ENCODE peak calls at places on chromosomes 13 and 19, in eight cellular contexts. F, N, D, E, H, L, B and R are unnamed samples.

GRCh38 chr13:27928353-27928804 is 8.6 kb downstream of the PDX1 start:
- DNase-seq in F (no peak), N (no peak), D (no peak), E (no peak), H (no peak), L (no peak), B (no peak), R (no peak)

GRCh38 chr19:29247912-29248311 is 35.0 kb upstream of the UQCRFS1 start:
- DNase-seq in F (no peak), N (no peak), D (no peak), E (no peak), H (no peak), L (no peak), B (no peak), R (no peak)

GRCh38 chr19:8320564-8321066 is 560 bp downstream of the NDUFA7 start:
- DNase-seq in F (no peak), N (no peak), D (no peak), E (no peak), H (peak), L (no peak), B (no peak), R (no peak)

GRCh38 chr19:47057328-47057727 is 8.9 kb upstream of the TMEM160 start:
- DNase-seq in F (no peak), N (no peak), D (no peak), E (no peak), H (no peak), L (no peak), B (no peak), R (peak)

GRCh38 chr13:106623799-106624198 is 55.9 kb upstream of the ARGLU1 start:
- DNase-seq in F (no peak), N (no peak), D (no peak), E (no peak), H (no peak), L (no peak), B (no peak), R (no peak)

GRCh38 chr13:41751734-41752445 is 209.0 kb downstream of the VWA8 start:
- DNase-seq in F (no peak), N (no peak), D (no peak), E (no peak), H (no peak), L (no peak), B (no peak), R (no peak)

GRCh38 chr13:95535243-95535642 is 17.3 kb upstream of the CLDN10 start:
- DNase-seq in F (no peak), N (no peak), D (no peak), E (peak), H (peak), L (no peak), B (no peak), R (peak)

GRCh38 chr19:13044160-13044853 is 49.0 kb downstream of the NFIX start:
- DNase-seq in F (no peak), N (no peak), D (peak), E (no peak), H (no peak), L (no peak), B (no peak), R (peak)

GRCh38 chr19:49056101-49056901 is 1.2 kb downstream of the CGB7 start:
- DNase-seq in F (peak), N (peak), D (peak), E (peak), H (peak), L (peak), B (peak), R (peak)

GRCh38 chr19:55476100-55476775 is at the start of gene ZNF628:
- DNase-seq in F (peak), N (peak), D (peak), E (peak), H (peak), L (peak), B (peak), R (peak)

GRCh38 chr13:21546372-21546771 is 57.6 kb downstream of the MICU2 start:
- DNase-seq in F (no peak), N (no peak), D (no peak), E (peak), H (no peak), L (no peak), B (no peak), R (no peak)

GRCh38 chr13:32051156-32051555 is 19.6 kb downstream of the FRY start:
- DNase-seq in F (no peak), N (no peak), D (no peak), E (no peak), H (no peak), L (no peak), B (no peak), R (no peak)

GRCh38 chr19:16026131-16026530 is 50.2 kb upstream of the TPM4 start:
- DNase-seq in F (no peak), N (no peak), D (no peak), E (no peak), H (no peak), L (no peak), B (no peak), R (no peak)

GRCh38 chr13:110099922-110100321 is 207.0 kb downstream of the COL4A1 start:
- DNase-seq in F (no peak), N (no peak), D (no peak), E (no peak), H (no peak), L (no peak), B (no peak), R (no peak)

GRCh38 chr13:51614350-51614786 is 30.1 kb downstream of the WDFY2 start:
- DNase-seq in F (no peak), N (no peak), D (peak), E (no peak), H (peak), L (no peak), B (no peak), R (no peak)

GRCh38 chr13:30097695-30098094 is 209.7 kb downstream of the KATNAL1 start:
- DNase-seq in F (no peak), N (no peak), D (no peak), E (no peak), H (no peak), L (no peak), B (no peak), R (no peak)

GRCh38 chr13:44273991-44274810 is 99.4 kb upstream of the SERP2 start:
- DNase-seq in F (no peak), N (no peak), D (peak), E (peak), H (no peak), L (no peak), B (no peak), R (peak)

GRCh38 chr19:10453852-10454251 is 33.5 kb downstream of the PDE4A start:
- DNase-seq in F (no peak), N (no peak), D (no peak), E (no peak), H (no peak), L (no peak), B (no peak), R (no peak)

GRCh38 chr13:66425741-66426140 is 804.4 kb downstream of the PCDH9 start:
- DNase-seq in F (no peak), N (no peak), D (no peak), E (peak), H (no peak), L (no peak), B (no peak), R (no peak)

GRCh38 chr13:90447735-90448103 is 899.8 kb upstream of the MIR17HG start:
- DNase-seq in F (no peak), N (no peak), D (no peak), E (peak), H (peak), L (no peak), B (no peak), R (peak)

GRCh38 chr19:31099470-31100190 is 249.6 kb downstream of the TSHZ3 start:
- DNase-seq in F (no peak), N (no peak), D (no peak), E (peak), H (no peak), L (no peak), B (no peak), R (peak)

GRCh38 chr13:78719367-78719766 is 60.4 kb upstream of the OBI1 start:
- DNase-seq in F (no peak), N (no peak), D (no peak), E (no peak), H (no peak), L (no peak), B (no peak), R (no peak)

DNA sequence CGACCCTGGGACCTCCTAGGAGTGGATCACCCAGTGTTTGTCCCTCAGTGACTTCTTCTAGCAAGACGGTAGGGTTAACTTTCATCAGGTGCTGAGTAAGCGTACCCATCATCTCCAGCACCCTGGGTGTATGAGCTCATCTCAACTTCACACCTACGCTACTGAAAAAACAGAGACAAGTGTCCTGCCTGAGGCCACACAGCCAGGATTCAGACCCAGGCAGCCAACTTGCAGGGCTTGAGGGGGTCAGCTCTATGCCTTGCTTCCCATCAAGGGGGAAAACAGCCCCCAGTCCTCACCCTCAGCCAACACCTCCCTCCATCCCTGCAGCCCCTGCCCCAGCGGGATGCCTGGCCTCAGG is 4.6 kb downstream of the TLE2 start:
- DNase-seq in F (no peak), N (no peak), D (no peak), E (no peak), H (peak), L (no peak), B (no peak), R (peak)
- H3K4me3 ChIP-seq in F (no peak), N (peak), D (peak), E (no peak), H (no peak), L (no peak), B (peak), R (no peak)

GRCh38 chr13:112894673-112895481 is 74.1 kb upstream of the MCF2L start:
- DNase-seq in F (no peak), N (no peak), D (no peak), E (no peak), H (no peak), L (peak), B (peak), R (no peak)

GRCh38 chr13:112895521-112896465 is 73.2 kb upstream of the MCF2L start:
- DNase-seq in F (no peak), N (no peak), D (no peak), E (no peak), H (no peak), L (peak), B (no peak), R (no peak)

GRCh38 chr13:112892759-112893569 is 76.0 kb upstream of the MCF2L start:
- DNase-seq in F (no peak), N (no peak), D (no peak), E (no peak), H (peak), L (no peak), B (peak), R (no peak)

GRCh38 chr13:112893570-112894422 is 75.2 kb upstream of the MCF2L start:
- DNase-seq in F (no peak), N (no peak), D (no peak), E (peak), H (peak), L (peak), B (peak), R (no peak)

DNA sequence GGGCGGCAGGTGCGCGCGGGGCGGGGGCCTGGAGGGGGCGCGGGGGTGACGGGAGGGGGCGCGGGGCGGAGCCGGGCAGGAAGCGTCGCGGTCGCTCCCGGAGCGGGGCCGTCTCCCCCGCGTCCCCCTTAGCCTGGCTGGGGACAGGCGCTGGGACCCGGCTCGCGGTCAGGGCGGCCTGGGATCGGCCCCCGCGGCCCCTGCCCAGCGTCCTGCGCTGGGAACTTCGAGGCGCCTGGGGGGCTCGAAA is 74.7 kb upstream of the MCF2L start:
- DNase-seq in F (no peak), N (no peak), D (no peak), E (no peak), H (no peak), L (no peak), B (no peak), R (no peak)
- H3K4me3 ChIP-seq in F (peak), N (peak), D (peak), E (peak), H (no peak), L (peak), B (peak), R (peak)

GRCh38 chr19:38210458-38210987 is 13.5 kb downstream of the DPF1 start:
- DNase-seq in F (peak), N (no peak), D (no peak), E (peak), H (peak), L (peak), B (peak), R (no peak)
- H3K4me3 ChIP-seq in F (peak), N (no peak), D (no peak), E (peak), H (no peak), L (no peak), B (peak), R (no peak)

GRCh38 chr19:45677351-45678230 is 9.6 kb downstream of the GIPR start:
- DNase-seq in F (peak), N (peak), D (peak), E (peak), H (peak), L (peak), B (peak), R (peak)

GRCh38 chr19:45676851-45677263 is 8.8 kb downstream of the GIPR start:
- DNase-seq in F (no peak), N (no peak), D (peak), E (no peak), H (peak), L (no peak), B (no peak), R (no peak)

GRCh38 chr19:45681391-45682015 is 10.2 kb downstream of the SNRPD2 start:
- DNase-seq in F (peak), N (peak), D (peak), E (peak), H (peak), L (peak), B (peak), R (peak)

GRCh38 chr19:45682908-45683307 is 8.8 kb downstream of the SNRPD2 start:
- DNase-seq in F (no peak), N (no peak), D (no peak), E (no peak), H (no peak), L (no peak), B (no peak), R (no peak)

DNA sequence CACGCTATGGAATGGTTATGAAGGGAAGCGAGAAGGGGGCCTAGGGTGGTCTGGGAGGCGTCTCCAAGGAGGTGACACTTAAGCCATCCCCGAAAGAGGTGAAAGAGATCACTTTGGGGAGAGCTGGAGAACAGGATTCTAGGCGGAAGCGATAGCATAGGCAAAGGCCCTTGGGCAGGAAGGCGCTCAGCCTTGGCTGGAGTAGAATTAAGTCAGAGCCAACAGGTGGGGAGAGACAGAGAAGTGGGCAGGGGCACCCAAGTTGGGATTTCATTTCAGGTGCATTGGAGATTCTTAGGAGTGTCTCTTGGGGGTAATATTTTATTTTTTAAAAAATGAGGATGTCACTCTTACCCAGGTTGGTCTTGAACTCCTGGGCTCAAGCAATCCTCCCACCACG is 9.6 kb downstream of the SNRPD2 start:
- DNase-seq in F (no peak), N (no peak), D (no peak), E (no peak), H (no peak), L (no peak), B (no peak), R (no peak)
- H3K4me3 ChIP-seq in F (no peak), N (peak), D (peak), E (no peak), H (no peak), L (no peak), B (peak), R (no peak)

DNA sequence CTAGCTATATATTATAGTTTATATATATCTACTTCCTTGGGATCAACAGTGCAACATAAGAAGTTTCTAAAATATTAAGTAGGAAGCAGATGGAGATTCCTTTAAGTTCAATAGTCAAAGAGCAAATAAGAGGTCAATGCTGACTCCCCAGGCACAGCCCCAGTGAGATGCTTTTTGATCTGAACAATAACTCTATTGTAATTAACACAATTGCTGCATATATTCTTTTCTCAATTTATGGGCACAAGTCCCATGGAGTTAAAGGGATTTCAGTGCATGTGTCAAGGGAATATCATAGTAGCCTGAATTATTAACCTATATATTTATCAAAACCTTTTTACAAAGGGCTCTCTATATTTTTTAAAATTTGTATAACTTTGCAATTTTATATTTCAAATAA is 180.8 kb downstream of the SPRY2 start:
- DNase-seq in F (no peak), N (no peak), D (no peak), E (no peak), H (no peak), L (no peak), B (no peak), R (no peak)
- H3K4me3 ChIP-seq in F (no peak), N (no peak), D (no peak), E (no peak), H (no peak), L (no peak), B (no peak), R (no peak)